ENCODE peak calls at places on chromosomes 6 and 20, in ten cellular contexts. One of them, this sample, is unnamed.

GRCh38 chr6:135362124-135362523 is 135.4 kb downstream of the AHI1 start:
- DNase-seq in retinal pigment epithelial cell: no peak
- DNase-seq in GM13977: no peak
- DNase-seq in ovary: no peak
- DNase-seq in cardiac fibroblast: no peak
- DNase-seq in WTC11: no peak
- DNase-seq in psoas muscle: no peak
- DNase-seq in AG09319: no peak
- DNase-seq in left lung: no peak
- DNase-seq in hepatocyte: no peak
- DNase-seq in this sample: no peak

GRCh38 chr20:33444797-33445560 is 1.4 kb upstream of the SNTA1 start:
- DNase-seq in retinal pigment epithelial cell: no peak
- DNase-seq in GM13977: no peak
- DNase-seq in ovary: no peak
- DNase-seq in cardiac fibroblast: no peak
- DNase-seq in WTC11: peak
- DNase-seq in psoas muscle: no peak
- DNase-seq in AG09319: no peak
- DNase-seq in left lung: no peak
- DNase-seq in hepatocyte: peak
- DNase-seq in this sample: no peak

GRCh38 chr20:47810686-47811347 is 25.5 kb upstream of the SULF2 start:
- DNase-seq in retinal pigment epithelial cell: no peak
- DNase-seq in GM13977: no peak
- DNase-seq in ovary: no peak
- DNase-seq in cardiac fibroblast: no peak
- DNase-seq in WTC11: peak
- DNase-seq in psoas muscle: no peak
- DNase-seq in AG09319: no peak
- DNase-seq in left lung: no peak
- DNase-seq in hepatocyte: no peak
- DNase-seq in this sample: no peak

GRCh38 chr6:169288591-169288990 is 34.9 kb upstream of the THBS2 start:
- DNase-seq in retinal pigment epithelial cell: no peak
- DNase-seq in GM13977: no peak
- DNase-seq in ovary: no peak
- DNase-seq in cardiac fibroblast: peak
- DNase-seq in WTC11: no peak
- DNase-seq in psoas muscle: peak
- DNase-seq in AG09319: no peak
- DNase-seq in left lung: no peak
- DNase-seq in hepatocyte: no peak
- DNase-seq in this sample: peak

GRCh38 chr6:86858970-86859369 is 78.4 kb upstream of the HTR1E start:
- DNase-seq in retinal pigment epithelial cell: no peak
- DNase-seq in GM13977: no peak
- DNase-seq in ovary: no peak
- DNase-seq in cardiac fibroblast: no peak
- DNase-seq in WTC11: no peak
- DNase-seq in psoas muscle: no peak
- DNase-seq in AG09319: no peak
- DNase-seq in left lung: no peak
- DNase-seq in hepatocyte: no peak
- DNase-seq in this sample: no peak

GRCh38 chr20:63074631-63075030 is 67.9 kb upstream of the BHLHE23 start:
- DNase-seq in retinal pigment epithelial cell: no peak
- DNase-seq in GM13977: no peak
- DNase-seq in ovary: no peak
- DNase-seq in cardiac fibroblast: no peak
- DNase-seq in WTC11: no peak
- DNase-seq in psoas muscle: peak
- DNase-seq in AG09319: no peak
- DNase-seq in left lung: peak
- DNase-seq in hepatocyte: no peak
- DNase-seq in this sample: no peak

GRCh38 chr20:53736757-53737403 is 143.2 kb upstream of the ZNF217 start:
- DNase-seq in retinal pigment epithelial cell: no peak
- DNase-seq in GM13977: peak
- DNase-seq in ovary: no peak
- DNase-seq in cardiac fibroblast: peak
- DNase-seq in WTC11: no peak
- DNase-seq in psoas muscle: no peak
- DNase-seq in AG09319: no peak
- DNase-seq in left lung: no peak
- DNase-seq in hepatocyte: no peak
- DNase-seq in this sample: peak

GRCh38 chr20:45353746-45354145 is 5.5 kb upstream of the SDC4 start:
- DNase-seq in retinal pigment epithelial cell: no peak
- DNase-seq in GM13977: no peak
- DNase-seq in ovary: no peak
- DNase-seq in cardiac fibroblast: no peak
- DNase-seq in WTC11: no peak
- DNase-seq in psoas muscle: no peak
- DNase-seq in AG09319: no peak
- DNase-seq in left lung: no peak
- DNase-seq in hepatocyte: no peak
- DNase-seq in this sample: no peak

GRCh38 chr20:44961868-44962267 is 1.7 kb upstream of the TOMM34 start:
- DNase-seq in retinal pigment epithelial cell: no peak
- DNase-seq in GM13977: no peak
- DNase-seq in ovary: no peak
- DNase-seq in cardiac fibroblast: no peak
- DNase-seq in WTC11: no peak
- DNase-seq in psoas muscle: no peak
- DNase-seq in AG09319: no peak
- DNase-seq in left lung: no peak
- DNase-seq in hepatocyte: no peak
- DNase-seq in this sample: peak

GRCh38 chr6:134539865-134540323 is 222.0 kb upstream of the SGK1 start:
- DNase-seq in retinal pigment epithelial cell: no peak
- DNase-seq in GM13977: no peak
- DNase-seq in ovary: no peak
- DNase-seq in cardiac fibroblast: peak
- DNase-seq in WTC11: no peak
- DNase-seq in psoas muscle: no peak
- DNase-seq in AG09319: no peak
- DNase-seq in left lung: no peak
- DNase-seq in hepatocyte: no peak
- DNase-seq in this sample: no peak

DNA sequence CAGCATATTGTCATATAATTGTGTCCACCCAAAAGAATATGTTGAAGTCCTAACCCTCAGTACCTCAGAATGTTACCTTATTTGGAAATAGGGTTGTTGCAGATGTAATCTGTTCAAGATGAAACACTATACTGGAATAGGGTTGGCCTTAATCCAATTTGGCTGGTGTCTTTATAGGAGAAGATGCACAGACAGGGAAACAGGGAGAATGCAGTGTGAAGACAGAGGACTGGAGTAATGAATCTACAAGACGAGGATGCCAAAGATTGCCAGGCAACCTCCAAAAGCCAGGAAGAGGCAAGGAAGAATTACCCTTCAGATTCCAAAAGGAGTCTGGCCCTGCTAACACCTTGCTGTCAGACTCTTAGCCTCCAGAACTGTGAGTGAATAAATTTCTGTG is 482.9 kb downstream of the PTPRT start:
- DNase-seq in retinal pigment epithelial cell: no peak
- DNase-seq in GM13977: no peak
- DNase-seq in ovary: no peak
- DNase-seq in cardiac fibroblast: no peak
- DNase-seq in WTC11: no peak
- DNase-seq in psoas muscle: no peak
- DNase-seq in AG09319: no peak
- DNase-seq in left lung: no peak
- DNase-seq in hepatocyte: no peak
- DNase-seq in this sample: no peak
- TF ChIP-seq CTCF in retinal pigment epithelial cell: no peak
- TF ChIP-seq CTCF in GM13977: no peak
- TF ChIP-seq CTCF in ovary: no peak
- TF ChIP-seq CTCF in cardiac fibroblast: no peak
- TF ChIP-seq CTCF in WTC11: no peak
- TF ChIP-seq CTCF in psoas muscle: no peak
- TF ChIP-seq CTCF in AG09319: no peak
- TF ChIP-seq CTCF in left lung: no peak
- TF ChIP-seq CTCF in hepatocyte: no peak
- TF ChIP-seq CTCF in this sample: no peak

GRCh38 chr6:125781307-125781868 is 9.4 kb upstream of the NCOA7 start:
- DNase-seq in retinal pigment epithelial cell: no peak
- DNase-seq in GM13977: peak
- DNase-seq in ovary: no peak
- DNase-seq in cardiac fibroblast: no peak
- DNase-seq in WTC11: no peak
- DNase-seq in psoas muscle: no peak
- DNase-seq in AG09319: no peak
- DNase-seq in left lung: no peak
- DNase-seq in hepatocyte: no peak
- DNase-seq in this sample: no peak
- TF ChIP-seq CTCF in retinal pigment epithelial cell: peak
- TF ChIP-seq CTCF in GM13977: peak
- TF ChIP-seq CTCF in ovary: no peak
- TF ChIP-seq CTCF in cardiac fibroblast: no peak
- TF ChIP-seq CTCF in WTC11: no peak
- TF ChIP-seq CTCF in psoas muscle: peak
- TF ChIP-seq CTCF in AG09319: peak
- TF ChIP-seq CTCF in left lung: no peak
- TF ChIP-seq CTCF in hepatocyte: peak
- TF ChIP-seq CTCF in this sample: no peak

GRCh38 chr6:150099546-150099945 is 30.6 kb upstream of the ULBP3 start:
- DNase-seq in retinal pigment epithelial cell: no peak
- DNase-seq in GM13977: no peak
- DNase-seq in ovary: no peak
- DNase-seq in cardiac fibroblast: no peak
- DNase-seq in WTC11: no peak
- DNase-seq in psoas muscle: no peak
- DNase-seq in AG09319: no peak
- DNase-seq in left lung: no peak
- DNase-seq in hepatocyte: no peak
- DNase-seq in this sample: no peak
- TF ChIP-seq CTCF in retinal pigment epithelial cell: no peak
- TF ChIP-seq CTCF in GM13977: no peak
- TF ChIP-seq CTCF in ovary: no peak
- TF ChIP-seq CTCF in cardiac fibroblast: no peak
- TF ChIP-seq CTCF in WTC11: no peak
- TF ChIP-seq CTCF in psoas muscle: no peak
- TF ChIP-seq CTCF in AG09319: no peak
- TF ChIP-seq CTCF in left lung: no peak
- TF ChIP-seq CTCF in hepatocyte: no peak
- TF ChIP-seq CTCF in this sample: no peak

GRCh38 chr20:39890697-39891096 is 798.3 kb downstream of the MAFB start:
- DNase-seq in retinal pigment epithelial cell: no peak
- DNase-seq in GM13977: no peak
- DNase-seq in ovary: no peak
- DNase-seq in cardiac fibroblast: no peak
- DNase-seq in WTC11: no peak
- DNase-seq in psoas muscle: no peak
- DNase-seq in AG09319: no peak
- DNase-seq in left lung: no peak
- DNase-seq in hepatocyte: no peak
- DNase-seq in this sample: no peak

GRCh38 chr20:39885975-39886649 is 802.9 kb downstream of the MAFB start:
- DNase-seq in retinal pigment epithelial cell: peak
- DNase-seq in GM13977: peak
- DNase-seq in ovary: peak
- DNase-seq in cardiac fibroblast: peak
- DNase-seq in WTC11: peak
- DNase-seq in psoas muscle: peak
- DNase-seq in AG09319: peak
- DNase-seq in left lung: peak
- DNase-seq in hepatocyte: peak
- DNase-seq in this sample: peak

GRCh38 chr20:39888310-39888709 is 800.7 kb downstream of the MAFB start:
- DNase-seq in retinal pigment epithelial cell: no peak
- DNase-seq in GM13977: no peak
- DNase-seq in ovary: no peak
- DNase-seq in cardiac fibroblast: no peak
- DNase-seq in WTC11: no peak
- DNase-seq in psoas muscle: no peak
- DNase-seq in AG09319: no peak
- DNase-seq in left lung: no peak
- DNase-seq in hepatocyte: no peak
- DNase-seq in this sample: no peak

GRCh38 chr20:39880890-39881289 is 808.1 kb downstream of the MAFB start:
- DNase-seq in retinal pigment epithelial cell: no peak
- DNase-seq in GM13977: no peak
- DNase-seq in ovary: no peak
- DNase-seq in cardiac fibroblast: peak
- DNase-seq in WTC11: no peak
- DNase-seq in psoas muscle: no peak
- DNase-seq in AG09319: no peak
- DNase-seq in left lung: no peak
- DNase-seq in hepatocyte: no peak
- DNase-seq in this sample: no peak

DNA sequence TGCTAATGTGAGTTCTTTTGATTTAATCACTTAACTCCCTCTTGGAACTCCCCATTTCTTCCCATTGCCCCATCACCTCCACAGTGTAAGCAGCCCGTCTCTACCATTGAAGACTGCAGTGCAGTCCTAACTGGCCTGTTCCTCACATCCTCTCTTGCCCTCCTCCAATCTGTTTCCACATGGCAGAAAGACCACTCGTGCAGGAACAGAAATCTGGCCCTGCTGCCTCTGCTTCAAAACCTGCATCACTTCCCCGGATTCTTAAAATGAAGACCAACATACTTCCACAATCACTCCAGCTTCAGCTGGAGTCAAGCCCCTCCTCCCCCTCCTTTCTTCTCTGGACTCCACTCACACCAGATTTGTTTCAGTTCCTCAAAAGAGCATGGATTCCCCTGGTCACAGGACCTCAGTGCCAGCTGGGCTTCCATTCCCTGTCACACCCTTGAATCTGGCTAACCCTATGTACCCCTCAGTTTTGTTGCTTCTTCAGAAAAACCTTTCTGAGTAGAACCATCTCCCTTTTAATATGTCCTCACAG is 802.3 kb downstream of the MAFB start:
- DNase-seq in retinal pigment epithelial cell: no peak
- DNase-seq in GM13977: no peak
- DNase-seq in ovary: no peak
- DNase-seq in cardiac fibroblast: no peak
- DNase-seq in WTC11: no peak
- DNase-seq in psoas muscle: no peak
- DNase-seq in AG09319: no peak
- DNase-seq in left lung: peak
- DNase-seq in hepatocyte: no peak
- DNase-seq in this sample: no peak
- TF ChIP-seq CTCF in retinal pigment epithelial cell: no peak
- TF ChIP-seq CTCF in GM13977: no peak
- TF ChIP-seq CTCF in ovary: no peak
- TF ChIP-seq CTCF in cardiac fibroblast: no peak
- TF ChIP-seq CTCF in WTC11: no peak
- TF ChIP-seq CTCF in psoas muscle: no peak
- TF ChIP-seq CTCF in AG09319: no peak
- TF ChIP-seq CTCF in left lung: no peak
- TF ChIP-seq CTCF in hepatocyte: no peak
- TF ChIP-seq CTCF in this sample: no peak